ENCODE peak calls at places on chromosomes 1 and 21, in six cellular contexts. K is progenitor cell of endocrine pancreas, S is left lung, Z is IMR-90, M is GM10248, J is fibroblast of mammary gland. D is an unnamed sample.

GRCh38 chr1:186896211-186896610 is 67.5 kb downstream of the PLA2G4A start:
- DNase-seq in K (no peak), S (no peak), Z (peak), M (no peak), J (no peak), D (no peak)

GRCh38 chr1:157155658-157156057 is 17.5 kb upstream of the ETV3 start:
- DNase-seq in K (no peak), S (no peak), Z (no peak), M (no peak), J (no peak), D (no peak)

GRCh38 chr21:44497641-44498243 is 42.3 kb downstream of the KRTAP10-1 start:
- DNase-seq in K (no peak), S (peak), Z (no peak), M (no peak), J (peak), D (no peak)

GRCh38 chr1:161908264-161908663 is 115.4 kb downstream of the OLFML2B start:
- DNase-seq in K (no peak), S (no peak), Z (no peak), M (no peak), J (no peak), D (no peak)

GRCh38 chr21:34092241-34092921 is 19.0 kb downstream of the MRPS6 start:
- DNase-seq in K (no peak), S (no peak), Z (no peak), M (no peak), J (no peak), D (no peak)

GRCh38 chr1:205569411-205570172 is 62.2 kb downstream of the ELK4 start:
- DNase-seq in K (no peak), S (no peak), Z (no peak), M (no peak), J (no peak), D (no peak)

GRCh38 chr1:43994794-43995790 is 3.7 kb downstream of the CCDC24 start:
- DNase-seq in K (no peak), S (no peak), Z (no peak), M (peak), J (peak), D (no peak)

GRCh38 chr1:63892632-63893395 is 119.0 kb downstream of the ROR1 start:
- DNase-seq in K (no peak), S (no peak), Z (peak), M (peak), J (peak), D (peak)

GRCh38 chr1:61842863-61843514 is 100.7 kb downstream of the PATJ start:
- DNase-seq in K (no peak), S (no peak), Z (no peak), M (no peak), J (peak), D (no peak)

GRCh38 chr1:12173631-12174121 is 6.9 kb downstream of the TNFRSF1B start:
- DNase-seq in K (no peak), S (peak), Z (peak), M (peak), J (no peak), D (peak)

GRCh38 chr1:61054636-61055035 is 27.7 kb upstream of the NFIA start:
- DNase-seq in K (no peak), S (no peak), Z (no peak), M (no peak), J (no peak), D (no peak)

GRCh38 chr1:220189750-220190347 is 82.4 kb downstream of the RAB3GAP2 start:
- DNase-seq in K (no peak), S (no peak), Z (peak), M (peak), J (peak), D (no peak)

GRCh38 chr1:67211589-67212563 is 45.6 kb downstream of the IL23R start:
- DNase-seq in K (peak), S (no peak), Z (peak), M (peak), J (peak), D (no peak)

GRCh38 chr21:29238052-29238966 is 60.4 kb upstream of the BACH1 start:
- DNase-seq in K (no peak), S (no peak), Z (peak), M (no peak), J (peak), D (no peak)

GRCh38 chr1:215905493-215906095 is 338.5 kb downstream of the KCTD3 start:
- DNase-seq in K (no peak), S (no peak), Z (peak), M (no peak), J (peak), D (no peak)

GRCh38 chr21:39911792-39912191 is 44.6 kb downstream of the PCP4 start:
- DNase-seq in K (no peak), S (no peak), Z (no peak), M (no peak), J (no peak), D (no peak)

GRCh38 chr1:198253668-198254067 is 96.9 kb downstream of the NEK7 start:
- DNase-seq in K (no peak), S (peak), Z (peak), M (peak), J (peak), D (no peak)

GRCh38 chr1:188706742-188707141 is 1770.9 kb downstream of the BRINP3 start:
- DNase-seq in K (no peak), S (no peak), Z (peak), M (no peak), J (no peak), D (no peak)

GRCh38 chr1:229022595-229023350 is 248.1 kb upstream of the RAB4A start:
- DNase-seq in K (no peak), S (no peak), Z (no peak), M (no peak), J (no peak), D (no peak)

GRCh38 chr1:245673920-245674414 is 519.2 kb downstream of the KIF26B start:
- DNase-seq in K (no peak), S (no peak), Z (peak), M (no peak), J (peak), D (no peak)

GRCh38 chr1:13801232-13801631 is 101.2 kb downstream of the PRDM2 start:
- DNase-seq in K (no peak), S (no peak), Z (no peak), M (no peak), J (no peak), D (no peak)

GRCh38 chr1:150567341-150567716 is 12.1 kb downstream of the MCL1 start:
- DNase-seq in K (no peak), S (no peak), Z (peak), M (peak), J (peak), D (no peak)

GRCh38 chr21:7917729-7918128 is 2603.7 kb upstream of the TPTE start:
- DNase-seq in K (no peak), S (no peak), Z (peak), M (no peak), J (no peak), D (no peak)

GRCh38 chr1:39573736-39574624 is 2.6 kb downstream of the PABPC4 start:
- DNase-seq in K (no peak), S (no peak), Z (peak), M (no peak), J (peak), D (no peak)

GRCh38 chr1:218779341-218779831 is 394.3 kb upstream of the LYPLAL1 start:
- DNase-seq in K (no peak), S (no peak), Z (peak), M (no peak), J (peak), D (no peak)

GRCh38 chr1:19861034-19861433 is 21.2 kb upstream of the OTUD3 start:
- DNase-seq in K (no peak), S (no peak), Z (peak), M (no peak), J (peak), D (no peak)

GRCh38 chr1:8255712-8256111 is 62.2 kb upstream of the SLC45A1 start:
- DNase-seq in K (no peak), S (no peak), Z (no peak), M (no peak), J (no peak), D (no peak)

GRCh38 chr1:178094752-178095645 is 1.1 kb downstream of the RASAL2 start:
- DNase-seq in K (no peak), S (no peak), Z (no peak), M (no peak), J (peak), D (no peak)

GRCh38 chr1:56434659-56435202 is 144.6 kb downstream of the PLPP3 start:
- DNase-seq in K (no peak), S (no peak), Z (no peak), M (no peak), J (no peak), D (no peak)
- TF ChIP-seq CTCF in K (peak), S (no peak), Z (no peak), M (no peak), J (no peak), D (no peak)

DNA sequence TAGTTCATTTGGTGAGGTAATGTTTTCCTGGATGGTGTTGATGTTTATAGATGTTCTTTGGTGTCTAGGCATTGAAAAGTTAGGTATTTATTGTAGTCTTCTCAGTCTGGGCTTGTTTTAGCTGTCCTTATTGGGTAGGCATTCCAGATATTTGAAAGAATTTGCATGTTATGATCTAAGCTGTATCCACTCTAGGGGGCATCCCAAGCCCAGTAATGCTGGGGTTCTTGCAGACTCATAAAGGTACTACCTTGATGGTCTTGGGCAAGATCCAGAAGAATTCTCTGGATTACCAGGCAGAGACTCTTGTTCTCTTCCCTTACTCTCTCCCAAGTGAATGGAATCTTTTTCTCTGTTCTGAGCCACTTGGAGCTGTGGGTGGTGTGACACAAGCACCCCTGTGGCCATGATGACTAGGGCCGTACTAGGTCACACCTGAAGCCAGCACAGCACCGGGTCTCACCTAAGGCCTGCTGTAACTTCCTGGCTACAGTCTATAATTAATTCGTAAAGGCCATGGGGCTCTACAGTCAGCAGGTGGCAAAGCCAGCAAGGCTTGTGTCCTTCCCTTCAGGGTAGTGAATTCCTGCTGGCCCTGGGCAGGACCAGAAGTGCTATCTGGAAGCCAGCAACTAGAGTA is 74.8 kb upstream of the PDE4B start:
- DNase-seq in K (no peak), S (no peak), Z (peak), M (no peak), J (peak), D (no peak)
- TF ChIP-seq CTCF in K (no peak), S (no peak), Z (peak), M (no peak), J (peak), D (no peak)

GRCh38 chr1:37001697-37002096 is 32.6 kb downstream of the GRIK3 start:
- DNase-seq in K (no peak), S (no peak), Z (no peak), M (no peak), J (no peak), D (no peak)
- TF ChIP-seq CTCF in K (no peak), S (no peak), Z (no peak), M (no peak), J (no peak), D (no peak)

GRCh38 chr1:36389960-36390359 is 4.2 kb upstream of the STK40 start:
- DNase-seq in K (no peak), S (no peak), Z (no peak), M (no peak), J (no peak), D (no peak)
- TF ChIP-seq CTCF in K (no peak), S (no peak), Z (no peak), M (no peak), J (no peak), D (no peak)

GRCh38 chr1:91018006-91018405 is 3.8 kb downstream of the ZNF644 start:
- DNase-seq in K (no peak), S (no peak), Z (no peak), M (no peak), J (peak), D (no peak)
- TF ChIP-seq CTCF in K (peak), S (no peak), Z (peak), M (peak), J (peak), D (peak)

D was measured in natural killer cell.